ENCODE peak calls at places on chromosome 13, in four cellular contexts. H is GM19239; S is activated CD4-positive, alpha-beta T cell treated with anti-CD3 and anti-CD28 coated beads for 24 hours; O is activated naive CD8-positive, alpha-beta T cell treated with anti-CD3 and anti-CD28 coated beads for 36 hours. J is an unnamed sample.

GRCh38 chr13:108346376-108346775 is 76.9 kb downstream of the TNFSF13B start:
- DNase-seq in H (no peak), S (no peak), O (peak), J (no peak)

GRCh38 chr13:113900646-113901045 is 36.8 kb upstream of the GAS6 start:
- DNase-seq in S (no peak), H (no peak), O (no peak), J (no peak)

GRCh38 chr13:112588490-112589297 is 741 bp upstream of the TUBGCP3 start:
- DNase-seq in O (peak), S (no peak), H (no peak), J (no peak)

GRCh38 chr13:49292742-49293498 is 45.2 kb downstream of the CDADC1 start:
- DNase-seq in H (no peak), O (peak), S (no peak), J (no peak)

GRCh38 chr13:99150575-99151370 is 49.9 kb upstream of the UBAC2 start:
- DNase-seq in O (no peak), H (no peak), S (no peak), J (peak)

GRCh38 chr13:106593131-106593530 is 25.2 kb upstream of the ARGLU1 start:
- DNase-seq in O (no peak), H (no peak), S (no peak), J (no peak)

GRCh38 chr13:67369895-67370660 is 139.9 kb upstream of the PCDH9 start:
- DNase-seq in S (no peak), H (no peak), O (no peak), J (no peak)

GRCh38 chr13:28527629-28528028 is 32.7 kb upstream of the FLT1 start:
- DNase-seq in H (peak), S (no peak), O (no peak), J (no peak)

GRCh38 chr13:49253997-49254396 is 6.3 kb downstream of the CDADC1 start:
- DNase-seq in O (no peak), H (no peak), S (no peak), J (no peak)

GRCh38 chr13:57633141-57633949 is 1.8 kb downstream of the PCDH17 start:
- DNase-seq in O (no peak), S (no peak), H (no peak), J (no peak)

GRCh38 chr13:44508562-44509062 is 67.5 kb downstream of the TSC22D1 start:
- DNase-seq in H (no peak), S (no peak), O (no peak), J (no peak)

GRCh38 chr13:28817204-28817603 is 2.9 kb upstream of the MTUS2 start:
- DNase-seq in H (no peak), O (no peak), S (no peak), J (no peak)

GRCh38 chr13:113539822-113540221 is 44.7 kb upstream of the TFDP1 start:
- DNase-seq in H (no peak), O (no peak), S (no peak), J (no peak)

GRCh38 chr13:36131215-36131930 is at the start of gene DCLK1:
- DNase-seq in S (no peak), O (no peak), H (no peak), J (no peak)

GRCh38 chr13:40477623-40478608 is 188.5 kb downstream of the FOXO1 start:
- DNase-seq in H (no peak), O (no peak), S (no peak), J (no peak)

GRCh38 chr13:73341748-73342147 is 282.9 kb downstream of the KLF5 start:
- DNase-seq in O (no peak), S (no peak), H (no peak), J (peak)